ENCODE peak calls at places on chromosomes 1 and 21, in four cellular contexts. I is pancreas, L is upper lobe of right lung, B is fibroblast of lung. K is an unnamed sample.

GRCh38 chr1:111032295-111032897 is 68.7 kb upstream of the LRIF1 start:
- DNase-seq in B (peak), I (no peak), L (no peak), K (peak)

GRCh38 chr1:20409971-20410370 is 76.0 kb downstream of the CAMK2N1 start:
- DNase-seq in L (no peak), B (no peak), I (no peak), K (no peak)

GRCh38 chr21:27240901-27241300 is 274.0 kb upstream of the ADAMTS5 start:
- DNase-seq in B (no peak), I (no peak), L (no peak), K (no peak)

GRCh38 chr1:114462341-114462740 is 48.7 kb downstream of the TRIM33 start:
- DNase-seq in L (no peak), B (peak), I (no peak), K (no peak)

GRCh38 chr21:45895778-45896370 is 85.7 kb upstream of the COL6A1 start:
- DNase-seq in B (no peak), I (no peak), L (no peak), K (no peak)

GRCh38 chr1:38101037-38101782 is 54.6 kb upstream of the POU3F1 start:
- DNase-seq in I (no peak), B (no peak), L (no peak), K (no peak)

GRCh38 chr1:54144366-54144765 is 8.4 kb downstream of the CDCP2 start:
- DNase-seq in I (no peak), L (no peak), B (no peak), K (no peak)

GRCh38 chr1:47918257-47918867 is 78.8 kb downstream of the TRABD2B start:
- DNase-seq in L (no peak), I (peak), B (no peak), K (no peak)

GRCh38 chr1:33683913-33684312 is 180.0 kb upstream of the HMGB4 start:
- DNase-seq in B (no peak), L (no peak), I (no peak), K (peak)

GRCh38 chr21:46150073-46150472 is 5.3 kb downstream of the FTCD start:
- DNase-seq in I (peak), L (peak), B (no peak), K (no peak)

GRCh38 chr1:174217787-174218574 is 58.7 kb downstream of the RABGAP1L start:
- DNase-seq in I (no peak), B (peak), L (no peak), K (peak)

GRCh38 chr1:6971699-6972098 is 186.4 kb downstream of the CAMTA1 start:
- DNase-seq in I (no peak), L (peak), B (no peak), K (no peak)

GRCh38 chr1:231927431-231927830 is 300.8 kb downstream of the DISC1 start:
- DNase-seq in I (no peak), B (no peak), L (no peak), K (no peak)

GRCh38 chr1:151024540-151025146 is 11.7 kb upstream of the BNIPL start:
- DNase-seq in I (peak), L (peak), B (peak), K (peak)

GRCh38 chr1:54312874-54313316 is 93.3 kb downstream of the SSBP3 start:
- DNase-seq in L (no peak), I (no peak), B (peak), K (no peak)

GRCh38 chr1:182680408-182680807 is 4.0 kb downstream of the RGS8 start:
- DNase-seq in L (no peak), I (no peak), B (no peak), K (no peak)

GRCh38 chr1:205680073-205680851 is at the start of gene SLC45A3:
- DNase-seq in L (peak), I (peak), B (no peak), K (no peak)

GRCh38 chr1:233114159-233114558 is 163.7 kb downstream of the NTPCR start:
- DNase-seq in L (no peak), I (no peak), B (peak), K (peak)

GRCh38 chr1:117284408-117285215 is 73.9 kb upstream of the VTCN1 start:
- DNase-seq in L (no peak), I (no peak), B (peak), K (peak)

GRCh38 chr21:42850866-42851391 is 28.4 kb downstream of the WDR4 start:
- DNase-seq in L (peak), B (no peak), I (no peak), K (no peak)

GRCh38 chr1:220956861-220957605 is 77.8 kb downstream of the HLX start:
- DNase-seq in L (no peak), I (no peak), B (peak), K (peak)

GRCh38 chr1:40563266-40563665 is 31.8 kb downstream of the ZNF684 start:
- DNase-seq in I (no peak), B (no peak), L (no peak), K (no peak)

GRCh38 chr1:93597697-93598096 is 83.9 kb downstream of the BCAR3 start:
- DNase-seq in B (peak), I (no peak), L (no peak), K (no peak)

GRCh38 chr1:15214507-15214906 is 32.5 kb upstream of the FHAD1 start:
- DNase-seq in I (no peak), B (peak), L (peak), K (no peak)

GRCh38 chr1:3029481-3029961 is 8.3 kb downstream of the ACTRT2 start:
- DNase-seq in L (peak), B (no peak), I (no peak), K (no peak)

GRCh38 chr21:45506241-45506817 is 35.9 kb downstream of the SLC19A1 start:
- DNase-seq in B (no peak), I (peak), L (peak), K (no peak)

GRCh38 chr1:92792340-92792782 is 7.5 kb upstream of the EVI5 start:
- DNase-seq in L (no peak), I (no peak), B (no peak), K (no peak)

GRCh38 chr1:26005392-26006105 is 7.7 kb upstream of the PAFAH2 start:
- DNase-seq in I (no peak), B (no peak), L (no peak), K (no peak)

GRCh38 chr1:26003756-26004155 is 5.9 kb upstream of the PAFAH2 start:
- DNase-seq in L (no peak), B (no peak), I (no peak), K (no peak)

GRCh38 chr1:26010800-26011199 is 10.8 kb upstream of the EXTL1 start:
- DNase-seq in B (no peak), L (no peak), I (no peak), K (no peak)

GRCh38 chr1:26003262-26003661 is 5.4 kb upstream of the PAFAH2 start:
- DNase-seq in L (no peak), I (no peak), B (no peak), K (no peak)

DNA sequence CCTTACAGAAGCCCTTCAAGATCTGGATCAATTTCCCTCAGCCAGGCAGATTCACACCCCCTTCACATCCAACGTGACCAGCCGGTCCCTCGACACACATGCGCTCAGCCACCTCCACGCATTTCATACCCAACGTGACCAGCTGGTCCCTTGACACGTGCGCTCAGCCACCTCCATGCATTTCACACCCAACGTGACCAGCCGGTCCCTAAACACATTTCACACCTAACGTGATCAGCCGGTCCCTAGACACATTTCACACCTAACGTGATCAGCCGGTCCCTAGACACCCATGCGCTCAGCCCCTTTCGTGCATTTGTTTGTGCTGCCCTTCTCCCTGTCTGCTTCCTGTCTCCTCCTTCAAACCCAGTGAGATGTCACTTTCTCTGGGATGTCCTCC is 8.8 kb upstream of the PAFAH2 start:
- DNase-seq in B (no peak), L (no peak), I (no peak), K (no peak)
- TF ChIP-seq CTCF in B (no peak), L (no peak), I (no peak), K (no peak)

GRCh38 chr1:167940264-167940663 is 3.4 kb upstream of the MPC2 start:
- DNase-seq in L (no peak), I (no peak), B (no peak), K (no peak)
- H3K4me3 ChIP-seq in L (no peak), I (no peak), B (no peak), K (no peak)

GRCh38 chr1:21508580-21509350 is 458 bp upstream of the ALPL start:
- DNase-seq in L (peak), I (peak), B (peak), K (no peak)
- TF ChIP-seq CTCF in L (peak), I (peak), B (peak), K (peak)

GRCh38 chr1:967466-968343 is 1.4 kb downstream of the PLEKHN1 start:
- DNase-seq in I (peak), L (no peak), B (no peak), K (no peak)
- H3K4me3 ChIP-seq in I (peak), L (peak), B (no peak), K (no peak)

GRCh38 chr1:24391882-24392603 is 21.5 kb downstream of the STPG1 start:
- DNase-seq in I (peak), B (peak), L (peak), K (no peak)
- TF ChIP-seq CTCF in I (peak), B (peak), L (peak), K (peak)

GRCh38 chr1:225603538-225604354 is 49.2 kb downstream of the ENAH start:
- DNase-seq in L (no peak), B (peak), I (no peak), K (peak)
- H3K4me3 ChIP-seq in L (no peak), B (no peak), I (no peak), K (no peak)

K was measured in astrocyte of the cerebellum.